ENCODE peak calls at places on chromosomes 11 and 22, in eight cellular contexts. Z is fibroblast of lung, H is uterus, S is mucosa of descending colon, M is fibroblast of pulmonary artery, Y is Caco-2, T is adrenal gland, K is upper lobe of right lung. D is an unnamed sample.
A peak's percentile ranks its signal among the peaks of the same experiment; 100 is the strongest.

GRCh38 chr11:100823360-100823759 is 136.3 kb downstream of the ARHGAP42 start:
- DNase-seq in Z (no peak), H (no peak), S (no peak), M (peak; percentile 62), Y (no peak), T (no peak), K (no peak), D (peak; percentile 89)

GRCh38 chr11:72642815-72643511 is 31.3 kb downstream of the PDE2A start:
- DNase-seq in Z (peak; percentile 39), H (peak; percentile 38), S (peak; percentile 59), M (peak; percentile 49), Y (peak; percentile 85), T (peak; percentile 70), K (peak; percentile 83), D (peak; percentile 44)

GRCh38 chr22:22042599-22043295 is 60.2 kb upstream of the TOP3B start:
- DNase-seq in Z (no peak), H (no peak), S (no peak), M (no peak), Y (no peak), T (no peak), K (no peak), D (no peak)

GRCh38 chr11:3164138-3164539 is 971 bp downstream of the OSBPL5 start:
- DNase-seq in Z (no peak), H (no peak), S (no peak), M (no peak), Y (no peak), T (peak; percentile 26), K (no peak), D (no peak)

GRCh38 chr11:134512791-134513538 is 100.9 kb upstream of the B3GAT1 start:
- DNase-seq in Z (no peak), H (no peak), S (no peak), M (no peak), Y (no peak), T (no peak), K (peak; percentile 52), D (no peak)

GRCh38 chr11:40537734-40538133 is 921.7 kb downstream of the LRRC4C start:
- DNase-seq in Z (no peak), H (no peak), S (no peak), M (no peak), Y (no peak), T (no peak), K (no peak), D (no peak)

GRCh38 chr22:47406180-47406723 is 643.8 kb downstream of the TBC1D22A start:
- DNase-seq in Z (no peak), H (no peak), S (no peak), M (no peak), Y (no peak), T (no peak), K (no peak), D (no peak)

GRCh38 chr11:108635106-108635505 is 29.8 kb upstream of the DDX10 start:
- DNase-seq in Z (peak; percentile 30), H (no peak), S (no peak), M (no peak), Y (peak; percentile 32), T (no peak), K (no peak), D (no peak)

GRCh38 chr11:12042215-12042676 is 33.8 kb upstream of the DKK3 start:
- DNase-seq in Z (peak; percentile 98), H (no peak), S (no peak), M (peak; percentile 94), Y (no peak), T (no peak), K (no peak), D (peak; percentile 74)

GRCh38 chr11:126926376-126926791 is 74.2 kb downstream of the KIRREL3 start:
- DNase-seq in Z (peak; percentile 83), H (no peak), S (no peak), M (peak; percentile 28), Y (no peak), T (no peak), K (no peak), D (no peak)

GRCh38 chr11:126929186-126930085 is 71.1 kb downstream of the KIRREL3 start:
- DNase-seq in Z (peak; percentile 94), H (no peak), S (no peak), M (peak; percentile 27), Y (no peak), T (no peak), K (no peak), D (peak; percentile 75)

GRCh38 chr11:126925321-126926093 is 75.1 kb downstream of the KIRREL3 start:
- DNase-seq in Z (peak; percentile 65), H (no peak), S (no peak), M (no peak), Y (no peak), T (no peak), K (no peak), D (no peak)

GRCh38 chr11:126930100-126930841 is 70.3 kb downstream of the KIRREL3 start:
- DNase-seq in Z (peak; percentile 41), H (no peak), S (no peak), M (no peak), Y (no peak), T (no peak), K (no peak), D (no peak)

DNA sequence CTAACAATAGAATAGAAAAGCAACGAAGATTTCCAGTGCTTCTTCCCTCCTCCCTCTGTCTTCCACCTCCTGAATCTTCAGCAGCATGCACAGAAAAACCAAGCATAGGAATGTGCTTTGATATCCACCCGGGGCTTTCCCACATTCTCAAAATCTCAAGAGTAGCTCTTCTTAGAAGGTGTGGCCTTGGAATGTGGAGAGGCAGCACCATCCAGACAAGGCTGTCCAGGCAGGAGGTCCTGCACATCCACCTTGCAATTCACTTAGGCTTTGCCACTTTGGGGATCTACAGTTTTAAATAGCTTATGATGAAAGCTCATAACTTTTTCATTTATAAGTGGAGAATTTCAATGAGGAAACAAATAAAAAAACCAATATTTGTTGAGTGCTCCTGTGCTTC is 72.9 kb downstream of the KIRREL3 start:
- DNase-seq in Z (peak; percentile 53), H (no peak), S (no peak), M (no peak), Y (no peak), T (no peak), K (no peak), D (no peak)
- TF ChIP-seq CTCF in Z (no peak), H (no peak), S (no peak), M (no peak), Y (no peak), T (no peak), K (no peak), D (no peak)

GRCh38 chr11:64868904-64869570 is 9.4 kb downstream of the EHD1 start:
- DNase-seq in Z (peak; percentile 96), H (peak; percentile 69), S (no peak), M (peak; percentile 87), Y (no peak), T (no peak), K (no peak), D (peak; percentile 90)
- H3K4me3 ChIP-seq in Z (no peak overlapping the region), H (no peak overlapping the region), S (no peak overlapping the region), M (no peak overlapping the region), Y (no peak overlapping the region), T (no peak overlapping the region), K (no peak overlapping the region), D (no peak overlapping the region)

GRCh38 chr11:45267660-45268340 is 18.3 kb downstream of the SYT13 start:
- DNase-seq in Z (no peak), H (no peak), S (peak; percentile 36), M (no peak), Y (no peak), T (no peak), K (no peak), D (no peak)

GRCh38 chr11:45264839-45265515 is 21.2 kb downstream of the SYT13 start:
- DNase-seq in Z (peak; percentile 95), H (no peak), S (peak; percentile 32), M (peak; percentile 87), Y (no peak), T (no peak), K (no peak), D (peak; percentile 85)

GRCh38 chr11:45269678-45270077 is 16.5 kb downstream of the SYT13 start:
- DNase-seq in Z (no peak), H (no peak), S (no peak), M (no peak), Y (no peak), T (no peak), K (no peak), D (no peak)

GRCh38 chr11:45265963-45266692 is 20.0 kb downstream of the SYT13 start:
- DNase-seq in Z (no peak), H (no peak), S (peak; percentile 70), M (no peak), Y (no peak), T (no peak), K (no peak), D (no peak)

GRCh38 chr11:45266693-45267451 is 19.3 kb downstream of the SYT13 start:
- DNase-seq in Z (no peak), H (no peak), S (peak; percentile 94), M (no peak), Y (peak; percentile 23), T (no peak), K (no peak), D (no peak)
- TF ChIP-seq CTCF in Z (no peak), H (no peak), S (peak; percentile 53), M (peak; percentile 17), Y (peak; percentile 45), T (peak; percentile 13), K (peak; percentile 30), D (peak; percentile 20)

GRCh38 chr11:121450424-121450823 is 1.7 kb upstream of the SORL1 start:
- DNase-seq in Z (no peak), H (no peak), S (no peak), M (no peak), Y (no peak), T (no peak), K (no peak), D (no peak)
- H3K4me3 ChIP-seq in Z (no peak overlapping the region), H (no peak overlapping the region), S (no peak overlapping the region), M (no peak overlapping the region), Y (peak overlapping the region; percentile 47), T (no peak overlapping the region), K (no peak overlapping the region), D (no peak overlapping the region)

GRCh38 chr11:35237860-35238715 is 99.1 kb downstream of the CD44 start:
- DNase-seq in Z (peak; percentile 43), H (no peak), S (peak; percentile 70), M (peak; percentile 76), Y (peak; percentile 71), T (peak; percentile 45), K (no peak), D (no peak)
- TF ChIP-seq CTCF in Z (peak; percentile 53), H (peak; percentile 53), S (peak; percentile 65), M (peak; percentile 73), Y (peak; percentile 85), T (peak; percentile 79), K (peak; percentile 71), D (peak; percentile 54)

DNA sequence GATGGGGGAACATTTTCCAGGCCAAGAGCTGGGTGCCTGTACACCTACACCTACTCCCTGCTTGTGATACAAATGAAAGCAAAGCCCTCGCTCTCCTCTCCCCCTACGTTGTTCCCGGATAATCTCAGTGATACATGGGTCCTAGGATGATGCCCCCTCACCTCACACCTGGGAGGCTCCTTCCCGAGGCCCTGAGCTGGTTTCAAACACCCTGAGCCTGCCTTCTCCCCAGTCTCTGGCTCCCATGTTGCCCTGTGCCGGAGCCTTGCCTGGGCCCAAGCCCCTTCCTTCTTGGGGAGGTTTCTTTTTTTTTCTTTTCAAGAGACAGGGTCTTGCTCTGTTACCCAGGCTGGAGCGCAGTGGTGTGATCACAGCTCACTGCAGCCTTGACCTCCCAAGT is 23.3 kb downstream of the TRMU start:
- DNase-seq in Z (no peak), H (no peak), S (no peak), M (no peak), Y (no peak), T (no peak), K (no peak), D (no peak)
- H3K4me3 ChIP-seq in Z (no peak overlapping the region), H (no peak overlapping the region), S (no peak overlapping the region), M (no peak overlapping the region), Y (no peak overlapping the region), T (no peak overlapping the region), K (no peak overlapping the region), D (no peak overlapping the region)